ENCODE peak calls at places on chromosomes 7 and 10, in eight cellular contexts. D, M, V, S, F, J, Q and P are unnamed samples.

GRCh38 chr7:18573410-18574234 is 78.1 kb downstream of the HDAC9 start:
- DNase-seq in D (peak; percentile 16), M (no peak), V (no peak), S (no peak), F (no peak), J (no peak), Q (no peak), P (no peak)

GRCh38 chr10:30188567-30189253 is 129.3 kb upstream of the JCAD start:
- DNase-seq in D (no peak), M (no peak), V (no peak), S (no peak), F (no peak), J (peak; percentile 12), Q (no peak), P (no peak)

GRCh38 chr10:44980309-44981171 is 1.9 kb upstream of the DEPP1 start:
- DNase-seq in D (no peak), M (peak; percentile 51), V (no peak), S (no peak), F (no peak), J (peak; percentile 23), Q (no peak), P (no peak)

GRCh38 chr7:155357573-155358041 is 59.9 kb downstream of the INSIG1 start:
- DNase-seq in D (no peak), M (no peak), V (no peak), S (no peak), F (no peak), J (peak; percentile 34), Q (no peak), P (no peak)

GRCh38 chr7:132403465-132404110 is 172.7 kb downstream of the PLXNA4 start:
- DNase-seq in D (no peak), M (no peak), V (no peak), S (no peak), F (no peak), J (no peak), Q (no peak), P (no peak)

GRCh38 chr7:54690892-54691291 is 68.1 kb downstream of the SEC61G start:
- DNase-seq in D (no peak), M (no peak), V (no peak), S (no peak), F (no peak), J (no peak), Q (no peak), P (no peak)

GRCh38 chr7:104627516-104627915 is 299.1 kb downstream of the LHFPL3 start:
- DNase-seq in D (no peak), M (no peak), V (no peak), S (no peak), F (no peak), J (peak; percentile 18), Q (no peak), P (peak; percentile 30)

GRCh38 chr7:23022258-23022745 is 8.4 kb upstream of the HYCC1 start:
- DNase-seq in D (no peak), M (no peak), V (no peak), S (no peak), F (no peak), J (peak; percentile 81), Q (peak; percentile 85), P (no peak)

GRCh38 chr7:127380479-127380878 is 12.0 kb downstream of the ZNF800 start:
- DNase-seq in D (no peak), M (no peak), V (no peak), S (no peak), F (no peak), J (no peak), Q (no peak), P (no peak)

GRCh38 chr7:1533569-1534329 is 3.2 kb downstream of the MAFK start:
- DNase-seq in D (peak; percentile 54), M (peak; percentile 93), V (no peak), S (peak; percentile 1), F (no peak), J (peak; percentile 96), Q (peak; percentile 72), P (no peak)

GRCh38 chr10:78465456-78465855 is 431.8 kb downstream of the RPS24 start:
- DNase-seq in D (no peak), M (no peak), V (no peak), S (no peak), F (no peak), J (no peak), Q (no peak), P (no peak)

GRCh38 chr10:26837139-26837538 is 23.6 kb downstream of the ABI1 start:
- DNase-seq in D (no peak), M (no peak), V (no peak), S (no peak), F (no peak), J (no peak), Q (no peak), P (no peak)

GRCh38 chr10:102200751-102201640 is 25.1 kb upstream of the ELOVL3 start:
- DNase-seq in D (no peak), M (no peak), V (no peak), S (no peak), F (no peak), J (no peak), Q (no peak), P (no peak)

GRCh38 chr10:5776881-5777197 is 36.4 kb downstream of the GDI2 start:
- DNase-seq in D (no peak), M (peak; percentile 58), V (no peak), S (no peak), F (no peak), J (peak; percentile 59), Q (no peak), P (no peak)

GRCh38 chr10:100864981-100865380 is 47.8 kb upstream of the SLF2 start:
- DNase-seq in D (no peak), M (no peak), V (no peak), S (peak; percentile 82), F (no peak), J (no peak), Q (no peak), P (no peak)

GRCh38 chr7:93715234-93715633 is 140.7 kb upstream of the CALCR start:
- DNase-seq in D (peak; percentile 26), M (peak; percentile 57), V (no peak), S (no peak), F (no peak), J (peak; percentile 52), Q (no peak), P (no peak)

GRCh38 chr7:53237344-53237913 is 202.0 kb downstream of the POM121L12 start:
- DNase-seq in D (no peak), M (no peak), V (no peak), S (no peak), F (no peak), J (no peak), Q (no peak), P (no peak)

GRCh38 chr10:90872648-90873020 is 860 bp downstream of the RPP30 start:
- DNase-seq in D (no peak), M (no peak), V (no peak), S (no peak), F (no peak), J (no peak), Q (no peak), P (no peak)

GRCh38 chr10:106224676-106225075 is 939.8 kb downstream of the SORCS1 start:
- DNase-seq in D (no peak), M (no peak), V (no peak), S (no peak), F (no peak), J (peak; percentile 3), Q (peak; percentile 28), P (no peak)

GRCh38 chr10:4344544-4344994 is 481.4 kb upstream of the AKR1E2 start:
- DNase-seq in D (peak; percentile 42), M (peak; percentile 78), V (no peak), S (no peak), F (peak; percentile 48), J (peak; percentile 95), Q (peak; percentile 100), P (no peak)

GRCh38 chr7:89064831-89065230 is 269.3 kb upstream of the TEX47 start:
- DNase-seq in D (no peak), M (no peak), V (no peak), S (no peak), F (no peak), J (no peak), Q (no peak), P (no peak)

GRCh38 chr10:110858297-110858934 is 13.3 kb upstream of the PDCD4 start:
- DNase-seq in D (no peak), M (no peak), V (no peak), S (no peak), F (no peak), J (no peak), Q (no peak), P (no peak)

GRCh38 chr10:88125766-88126165 is 262.3 kb downstream of the PTEN start:
- DNase-seq in D (no peak), M (no peak), V (no peak), S (no peak), F (no peak), J (no peak), Q (no peak), P (no peak)

GRCh38 chr7:139773372-139773771 is 4.4 kb downstream of the HIPK2 start:
- DNase-seq in D (no peak), M (no peak), V (no peak), S (no peak), F (no peak), J (no peak), Q (no peak), P (no peak)

GRCh38 chr7:80428161-80429054 is 83.5 kb downstream of the GNAT3 start:
- DNase-seq in D (no peak), M (peak; percentile 48), V (no peak), S (peak; percentile 22), F (peak; percentile 55), J (peak; percentile 83), Q (peak; percentile 49), P (peak; percentile 56)